ENCODE peak calls at places on chromosomes 1 and 21, in six cellular contexts. I is ureter; V is left colon; W is naive thymus-derived CD4-positive, alpha-beta T cell; Y is Caco-2; A is fibroblast of villous mesenchyme. F is an unnamed sample.

GRCh38 chr1:221419513-221420088 is 322.3 kb downstream of the DUSP10 start:
- DNase-seq in W (no peak), I (no peak), A (peak), Y (no peak), V (no peak), F (no peak)

GRCh38 chr1:180935326-180936109 is 22.8 kb downstream of the KIAA1614 start:
- DNase-seq in Y (no peak), I (no peak), W (no peak), A (no peak), V (peak), F (peak)

GRCh38 chr1:26689504-26689903 is 6.3 kb upstream of the ARID1A start:
- DNase-seq in V (no peak), A (no peak), W (no peak), I (no peak), Y (no peak), F (no peak)

GRCh38 chr1:206895837-206896242 is 1.4 kb upstream of the IL24 start:
- DNase-seq in A (peak), W (no peak), I (no peak), V (no peak), Y (no peak), F (no peak)

GRCh38 chr1:226608699-226609505 is 60.3 kb downstream of the STUM start:
- DNase-seq in V (peak), Y (peak), A (peak), I (no peak), W (peak), F (peak)

GRCh38 chr1:115280073-115280472 is 58.0 kb downstream of the NGF start:
- DNase-seq in Y (no peak), V (no peak), I (no peak), W (no peak), A (peak), F (no peak)

GRCh38 chr1:13813398-13814012 is 113.5 kb downstream of the PRDM2 start:
- DNase-seq in I (no peak), A (peak), V (no peak), Y (no peak), W (peak), F (no peak)

GRCh38 chr1:39745016-39745670 is 6.5 kb downstream of the PPIE start:
- DNase-seq in A (no peak), V (no peak), I (peak), Y (no peak), W (no peak), F (no peak)

GRCh38 chr1:81149649-81150335 is 650.9 kb upstream of the ADGRL2 start:
- DNase-seq in V (no peak), I (no peak), W (no peak), A (no peak), Y (no peak), F (no peak)

GRCh38 chr1:154798645-154799044 is 71.4 kb downstream of the KCNN3 start:
- DNase-seq in W (no peak), V (no peak), A (no peak), I (no peak), Y (no peak), F (no peak)

GRCh38 chr1:63898428-63899220 is 124.8 kb downstream of the ROR1 start:
- DNase-seq in W (no peak), V (no peak), I (no peak), A (no peak), Y (no peak), F (no peak)

GRCh38 chr1:45566722-45567121 is 16.1 kb downstream of the AKR1A1 start:
- DNase-seq in W (no peak), V (no peak), Y (no peak), I (peak), A (peak), F (no peak)

GRCh38 chr1:211944733-211945500 is 90.4 kb downstream of the INTS7 start:
- DNase-seq in Y (peak), I (peak), A (peak), W (no peak), V (peak), F (no peak)

GRCh38 chr1:205792481-205792881 is 17.2 kb upstream of the RAB29 start:
- DNase-seq in V (no peak), A (no peak), W (no peak), Y (no peak), I (no peak), F (no peak)

GRCh38 chr1:204744102-204744501 is 58.6 kb upstream of the LRRN2 start:
- DNase-seq in I (peak), Y (no peak), A (no peak), W (no peak), V (no peak), F (no peak)

GRCh38 chr21:35428489-35428888 is 379.4 kb upstream of the RUNX1 start:
- DNase-seq in W (peak), V (no peak), I (no peak), Y (no peak), A (peak), F (no peak)

GRCh38 chr1:218982482-218982881 is 191.2 kb upstream of the LYPLAL1 start:
- DNase-seq in Y (no peak), A (no peak), V (no peak), W (no peak), I (no peak), F (no peak)

GRCh38 chr1:8408151-8408839 is 90.4 kb downstream of the SLC45A1 start:
- DNase-seq in V (peak), Y (no peak), W (no peak), A (peak), I (peak), F (peak)

GRCh38 chr21:34996304-34997081 is 52.6 kb downstream of the RUNX1 start:
- DNase-seq in V (no peak), Y (no peak), W (no peak), A (peak), I (no peak), F (no peak)

GRCh38 chr1:6359568-6360496 is 33.7 kb downstream of the ACOT7 start:
- DNase-seq in A (peak), Y (peak), W (no peak), I (peak), V (peak), F (peak)

GRCh38 chr1:191608367-191608766 is 549.9 kb upstream of the RGS18 start:
- DNase-seq in A (no peak), V (no peak), I (no peak), W (no peak), Y (no peak), F (no peak)

GRCh38 chr1:183968386-183968785 is 69.1 kb downstream of the COLGALT2 start:
- DNase-seq in Y (no peak), A (no peak), V (no peak), W (no peak), I (no peak), F (no peak)

GRCh38 chr1:204065174-204065985 is 7.5 kb upstream of the SOX13 start:
- DNase-seq in I (no peak), Y (no peak), V (peak), A (peak), W (no peak), F (peak)

GRCh38 chr1:115478933-115479551 is 141.0 kb upstream of the NGF start:
- DNase-seq in Y (no peak), V (peak), I (no peak), A (no peak), W (no peak), F (peak)

GRCh38 chr1:74328851-74329250 is 93.7 kb downstream of the TNNI3K start:
- DNase-seq in A (no peak), I (no peak), W (no peak), V (no peak), Y (no peak), F (no peak)

GRCh38 chr1:71861022-71861421 is 421.3 kb downstream of the NEGR1 start:
- DNase-seq in Y (no peak), A (peak), V (no peak), I (no peak), W (no peak), F (no peak)

GRCh38 chr1:178960781-178961180 is 64.9 kb upstream of the FAM20B start:
- DNase-seq in I (no peak), V (no peak), A (no peak), W (no peak), Y (no peak), F (no peak)

GRCh38 chr1:8598783-8599182 is 218.7 kb downstream of the RERE start:
- DNase-seq in W (no peak), A (peak), Y (no peak), I (no peak), V (peak), F (no peak)

GRCh38 chr1:92839442-92839841 is 7.6 kb downstream of the RPL5 start:
- DNase-seq in W (no peak), I (no peak), Y (no peak), A (no peak), V (no peak), F (no peak)

GRCh38 chr1:1889090-1889750 is 1.7 kb downstream of the GNB1 start:
- DNase-seq in V (no peak), I (no peak), Y (no peak), A (peak), W (no peak), F (no peak)

GRCh38 chr1:206445861-206446495 is 24.3 kb upstream of the IKBKE start:
- DNase-seq in I (no peak), Y (no peak), A (no peak), V (no peak), W (no peak), F (no peak)

GRCh38 chr1:231600461-231600976 is 26.1 kb upstream of the DISC1 start:
- DNase-seq in W (no peak), A (peak), V (no peak), I (no peak), Y (no peak), F (no peak)

GRCh38 chr1:51898090-51898734 is 19.7 kb upstream of the NRDC start:
- DNase-seq in I (no peak), A (peak), W (no peak), V (no peak), Y (no peak), F (no peak)

GRCh38 chr1:245645406-245645805 is 490.6 kb downstream of the KIF26B start:
- DNase-seq in Y (no peak), A (no peak), I (no peak), W (no peak), V (no peak), F (no peak)

F was measured in Peyer's patch.